ENCODE peak calls at places on chromosomes 5 and 9, in four cellular contexts. One of them, this sample, is unnamed.

GRCh38 chr5:176956756-176957155 is 49.8 kb downstream of the UIMC1 start:
- DNase-seq in T47D: no peak
- DNase-seq in glutamatergic neuron: no peak
- DNase-seq in AG04450: no peak
- DNase-seq in this sample: no peak

GRCh38 chr5:65663804-65664521 is 39.1 kb downstream of the SHLD3 start:
- DNase-seq in AG04450: no peak
- DNase-seq in T47D: peak
- DNase-seq in glutamatergic neuron: no peak
- DNase-seq in this sample: peak

GRCh38 chr9:93126825-93127368 is 7.2 kb downstream of the NINJ1 start:
- DNase-seq in AG04450: no peak
- DNase-seq in glutamatergic neuron: no peak
- DNase-seq in T47D: no peak
- DNase-seq in this sample: no peak

GRCh38 chr9:34493972-34494535 is 28.7 kb downstream of the ENHO start:
- DNase-seq in glutamatergic neuron: no peak
- DNase-seq in T47D: peak
- DNase-seq in AG04450: no peak
- DNase-seq in this sample: peak

GRCh38 chr9:111603041-111603440 is 3.6 kb upstream of the PTGR1 start:
- DNase-seq in AG04450: no peak
- DNase-seq in glutamatergic neuron: no peak
- DNase-seq in T47D: no peak
- DNase-seq in this sample: no peak

GRCh38 chr9:6905850-6906375 is 148.1 kb downstream of the KDM4C start:
- DNase-seq in glutamatergic neuron: no peak
- DNase-seq in AG04450: no peak
- DNase-seq in T47D: no peak
- DNase-seq in this sample: no peak

GRCh38 chr9:75892168-75892901 is 1.9 kb downstream of the PCSK5 start:
- DNase-seq in AG04450: no peak
- DNase-seq in glutamatergic neuron: peak
- DNase-seq in T47D: no peak
- DNase-seq in this sample: no peak

GRCh38 chr5:65647941-65648340 is 23.1 kb downstream of the SHLD3 start:
- DNase-seq in AG04450: no peak
- DNase-seq in T47D: no peak
- DNase-seq in glutamatergic neuron: no peak
- DNase-seq in this sample: no peak

GRCh38 chr9:86703346-86703745 is 244.0 kb downstream of the GAS1 start:
- DNase-seq in T47D: no peak
- DNase-seq in AG04450: no peak
- DNase-seq in glutamatergic neuron: no peak
- DNase-seq in this sample: no peak

GRCh38 chr5:43620944-43621505 is 18.0 kb downstream of the NNT start:
- DNase-seq in AG04450: no peak
- DNase-seq in glutamatergic neuron: no peak
- DNase-seq in T47D: no peak
- DNase-seq in this sample: no peak

GRCh38 chr9:93594041-93594756 is 17.8 kb downstream of the PHF2 start:
- DNase-seq in glutamatergic neuron: no peak
- DNase-seq in AG04450: no peak
- DNase-seq in T47D: no peak
- DNase-seq in this sample: peak

GRCh38 chr5:157820593-157821252 is 38.2 kb downstream of the CLINT1 start:
- DNase-seq in AG04450: peak
- DNase-seq in glutamatergic neuron: no peak
- DNase-seq in T47D: peak
- DNase-seq in this sample: peak

GRCh38 chr5:112418412-112419049 is 546 bp downstream of the EPB41L4A start:
- DNase-seq in glutamatergic neuron: peak
- DNase-seq in AG04450: no peak
- DNase-seq in T47D: peak
- DNase-seq in this sample: peak

GRCh38 chr5:125295405-125295872 is 549.0 kb upstream of the ZNF608 start:
- DNase-seq in AG04450: no peak
- DNase-seq in T47D: no peak
- DNase-seq in glutamatergic neuron: no peak
- DNase-seq in this sample: peak

GRCh38 chr5:119387900-119388618 is 32.2 kb downstream of the TNFAIP8 start:
- DNase-seq in T47D: no peak
- DNase-seq in AG04450: no peak
- DNase-seq in glutamatergic neuron: no peak
- DNase-seq in this sample: no peak

GRCh38 chr5:165620394-165620793 is 2115.0 kb downstream of the MAT2B start:
- DNase-seq in T47D: no peak
- DNase-seq in glutamatergic neuron: no peak
- DNase-seq in AG04450: peak
- DNase-seq in this sample: no peak

GRCh38 chr9:118449554-118449953 is 745.4 kb downstream of the TLR4 start:
- DNase-seq in glutamatergic neuron: no peak
- DNase-seq in T47D: no peak
- DNase-seq in AG04450: no peak
- DNase-seq in this sample: no peak

GRCh38 chr9:131099088-131099611 is 2.8 kb downstream of the AIF1L start:
- DNase-seq in AG04450: no peak
- DNase-seq in T47D: no peak
- DNase-seq in glutamatergic neuron: no peak
- DNase-seq in this sample: no peak

GRCh38 chr5:153780876-153781275 is 257.8 kb downstream of the FAM114A2 start:
- DNase-seq in T47D: no peak
- DNase-seq in glutamatergic neuron: no peak
- DNase-seq in AG04450: no peak
- DNase-seq in this sample: no peak

GRCh38 chr9:115032300-115032699 is 85.7 kb downstream of the TNC start:
- DNase-seq in AG04450: no peak
- DNase-seq in T47D: no peak
- DNase-seq in glutamatergic neuron: no peak
- DNase-seq in this sample: no peak

GRCh38 chr9:120445974-120446373 is 134.0 kb downstream of the CDK5RAP2 start:
- DNase-seq in glutamatergic neuron: no peak
- DNase-seq in T47D: no peak
- DNase-seq in AG04450: no peak
- DNase-seq in this sample: no peak

GRCh38 chr5:95285406-95285761 is 490 bp upstream of the MCTP1 start:
- DNase-seq in AG04450: no peak
- DNase-seq in T47D: no peak
- DNase-seq in glutamatergic neuron: no peak
- DNase-seq in this sample: no peak

GRCh38 chr5:134084570-134084969 is 29.9 kb upstream of the TCF7 start:
- DNase-seq in glutamatergic neuron: no peak
- DNase-seq in T47D: no peak
- DNase-seq in AG04450: no peak
- DNase-seq in this sample: no peak

GRCh38 chr5:79151933-79152671 is 40.5 kb downstream of the BHMT start:
- DNase-seq in T47D: no peak
- DNase-seq in AG04450: no peak
- DNase-seq in glutamatergic neuron: no peak
- DNase-seq in this sample: no peak

This sample was measured in RWPE1.